ENCODE peak calls at places on chromosomes 3 and 15, in four cellular contexts. N is K562, H is HepG2, V is GM12878. W is an unnamed sample.

GRCh38 chr15:52636459-52636858 is 42.7 kb downstream of the ATOSA start:
- DNase-seq in H (no peak), V (no peak), N (no peak), W (no peak)

GRCh38 chr15:57158589-57158988 is 217.7 kb upstream of the CGNL1 start:
- DNase-seq in V (no peak), N (no peak), H (no peak), W (no peak)

GRCh38 chr15:41714291-41714690 is 54.1 kb downstream of the MGA start:
- DNase-seq in V (no peak), N (no peak), H (no peak), W (no peak)

GRCh38 chr3:170703121-170703588 is 117.3 kb upstream of the SLC7A14 start:
- DNase-seq in H (no peak), N (peak), V (no peak), W (no peak)

GRCh38 chr3:103181175-103181574 is 746.4 kb downstream of the ZPLD1 start:
- DNase-seq in N (no peak), H (no peak), V (no peak), W (no peak)

GRCh38 chr3:33664195-33664594 is 53.9 kb downstream of the CLASP2 start:
- DNase-seq in H (no peak), N (peak), V (no peak), W (no peak)

GRCh38 chr3:31265646-31266423 is 266.9 kb upstream of the STT3B start:
- DNase-seq in V (no peak), N (no peak), H (no peak), W (no peak)

GRCh38 chr3:108486910-108487309 is 23.5 kb downstream of the MYH15 start:
- DNase-seq in H (no peak), N (peak), V (no peak), W (no peak)

GRCh38 chr3:4688411-4688810 is 195.3 kb downstream of the ITPR1 start:
- DNase-seq in V (no peak), N (no peak), H (no peak), W (no peak)

GRCh38 chr15:34644851-34645250 is 61.4 kb upstream of the GOLGA8B start:
- DNase-seq in H (no peak), V (no peak), N (no peak), W (no peak)

GRCh38 chr3:110016235-110016634 is 678.9 kb upstream of the DPPA4 start:
- DNase-seq in N (no peak), V (no peak), H (no peak), W (no peak)

GRCh38 chr3:69710153-69710977 is 28.9 kb upstream of the MITF start:
- DNase-seq in V (no peak), H (no peak), N (no peak), W (no peak)

GRCh38 chr15:62482715-62483429 is 317.8 kb upstream of the C2CD4B start:
- DNase-seq in N (peak), H (peak), V (peak), W (peak)

GRCh38 chr15:65824031-65824743 is 32.1 kb upstream of the DENND4A start:
- DNase-seq in N (peak), H (peak), V (no peak), W (peak)

GRCh38 chr3:51777985-51778384 is 1.1 kb downstream of the IQCF6 start:
- DNase-seq in V (no peak), H (no peak), N (no peak), W (no peak)

GRCh38 chr3:61250784-61251173 is 473 bp downstream of the FHIT start:
- DNase-seq in H (peak), V (peak), N (peak), W (no peak)

GRCh38 chr3:57691411-57692133 is 1.3 kb downstream of the DENND6A start:
- DNase-seq in H (no peak), V (no peak), N (peak), W (no peak)

GRCh38 chr3:111326144-111326995 is 215.6 kb upstream of the CD96 start:
- DNase-seq in V (no peak), N (no peak), H (no peak), W (no peak)

GRCh38 chr3:34683851-34684250 is 885.4 kb downstream of the PDCD6IP start:
- DNase-seq in V (peak), H (peak), N (peak), W (peak)

GRCh38 chr15:79904256-79904655 is 7.4 kb upstream of the MTHFS start:
- DNase-seq in N (no peak), V (no peak), H (no peak), W (no peak)

GRCh38 chr3:136184703-136185102 is 11.4 kb downstream of the MSL2 start:
- DNase-seq in N (no peak), H (no peak), V (no peak), W (no peak)

GRCh38 chr3:120013481-120013880 is 80.8 kb downstream of the GSK3B start:
- DNase-seq in V (no peak), H (no peak), N (no peak), W (no peak)

GRCh38 chr15:51160484-51160883 is 65.8 kb upstream of the TNFAIP8L3 start:
- DNase-seq in N (no peak), V (no peak), H (no peak), W (no peak)

GRCh38 chr15:65690778-65691177 is 69.0 kb downstream of the SLC24A1 start:
- DNase-seq in N (no peak), H (no peak), V (no peak), W (no peak)

GRCh38 chr15:78034495-78035191 is 42.9 kb downstream of the TBC1D2B start:
- DNase-seq in N (peak), V (peak), H (no peak), W (no peak)

GRCh38 chr3:186979837-186980236 is 49.5 kb downstream of the ST6GAL1 start:
- DNase-seq in H (no peak), N (no peak), V (no peak), W (no peak)

GRCh38 chr15:27017168-27017809 is 46.3 kb downstream of the GABRG3 start:
- DNase-seq in H (peak), N (peak), V (peak), W (peak)

GRCh38 chr3:58537412-58538301 is 667 bp upstream of the ACOX2 start:
- DNase-seq in N (no peak), V (no peak), H (peak), W (no peak)

GRCh38 chr3:170095771-170096170 is 58.0 kb downstream of the GPR160 start:
- DNase-seq in H (no peak), V (no peak), N (no peak), W (no peak)

GRCh38 chr3:42839616-42840015 is 30.4 kb downstream of the ACKR2 start:
- DNase-seq in V (peak), H (peak), N (peak), W (no peak)

GRCh38 chr3:42473083-42473932 is 29.1 kb upstream of the VIPR1 start:
- DNase-seq in N (no peak), V (no peak), H (no peak), W (no peak)

GRCh38 chr3:194879991-194880939 is 194.6 kb downstream of the FAM43A start:
- DNase-seq in V (no peak), H (no peak), N (no peak), W (no peak)

GRCh38 chr3:86794336-86795065 is 196.4 kb downstream of the VGLL3 start:
- DNase-seq in N (no peak), V (no peak), H (no peak), W (no peak)

GRCh38 chr15:89690276-89691218 is at the start of the genes PEX11A and WDR93:
- DNase-seq in N (no peak), V (peak), H (peak), W (peak)

GRCh38 chr3:66400381-66401156 is 100.3 kb downstream of the LRIG1 start:
- DNase-seq in V (no peak), H (no peak), N (no peak), W (no peak)

GRCh38 chr3:36944641-36945270 is at the start of gene TRANK1:
- DNase-seq in N (no peak), V (no peak), H (no peak), W (peak)

GRCh38 chr3:11307830-11308432 is 35.7 kb downstream of the ATG7 start:
- DNase-seq in H (no peak), V (no peak), N (no peak), W (no peak)
- TF ChIP-seq HDAC6 in H (no peak), V (no peak), N (no peak), W (no peak)

GRCh38 chr3:32405711-32406323 is 14.2 kb downstream of the CMTM7 start:
- DNase-seq in V (no peak), H (peak), N (no peak), W (no peak)
- TF ChIP-seq POLR2A in V (no peak), H (no peak), N (no peak), W (no peak)

GRCh38 chr3:151130437-151130836 is 45.0 kb downstream of the MED12L start:
- DNase-seq in V (no peak), N (no peak), H (no peak), W (no peak)

GRCh38 chr3:151135548-151136337 is 50.3 kb downstream of the MED12L start:
- DNase-seq in H (no peak), V (no peak), N (peak), W (no peak)
- TF ChIP-seq JUND in H (no peak), V (no peak), N (no peak), W (no peak)

GRCh38 chr15:83248944-83249343 is 35.5 kb downstream of the BNC1 start:
- DNase-seq in N (no peak), V (no peak), H (no peak), W (no peak)
- TF ChIP-seq HDAC6 in N (no peak), V (no peak), H (no peak), W (no peak)

GRCh38 chr15:44536298-44536961 is 517 bp upstream of the EIF3J start:
- DNase-seq in V (no peak), N (peak), H (peak), W (peak)
- TF ChIP-seq POLR2A in V (peak), N (peak), H (peak), W (peak)

GRCh38 chr3:124560406-124561215 is 169.6 kb upstream of the UMPS start:
- DNase-seq in N (no peak), H (no peak), V (no peak), W (no peak)

GRCh38 chr3:124556636-124557035 is 173.6 kb upstream of the UMPS start:
- DNase-seq in H (no peak), N (no peak), V (no peak), W (no peak)

GRCh38 chr3:124558898-124559649 is 171.2 kb upstream of the UMPS start:
- DNase-seq in N (peak), V (no peak), H (no peak), W (no peak)

GRCh38 chr3:124559650-124560405 is 170.4 kb upstream of the UMPS start:
- DNase-seq in V (no peak), H (peak), N (peak), W (peak)

GRCh38 chr3:124557433-124558232 is 172.6 kb upstream of the UMPS start:
- DNase-seq in N (no peak), H (no peak), V (no peak), W (no peak)
- TF ChIP-seq JUND in N (no peak), H (no peak), V (no peak), W (no peak)

DNA sequence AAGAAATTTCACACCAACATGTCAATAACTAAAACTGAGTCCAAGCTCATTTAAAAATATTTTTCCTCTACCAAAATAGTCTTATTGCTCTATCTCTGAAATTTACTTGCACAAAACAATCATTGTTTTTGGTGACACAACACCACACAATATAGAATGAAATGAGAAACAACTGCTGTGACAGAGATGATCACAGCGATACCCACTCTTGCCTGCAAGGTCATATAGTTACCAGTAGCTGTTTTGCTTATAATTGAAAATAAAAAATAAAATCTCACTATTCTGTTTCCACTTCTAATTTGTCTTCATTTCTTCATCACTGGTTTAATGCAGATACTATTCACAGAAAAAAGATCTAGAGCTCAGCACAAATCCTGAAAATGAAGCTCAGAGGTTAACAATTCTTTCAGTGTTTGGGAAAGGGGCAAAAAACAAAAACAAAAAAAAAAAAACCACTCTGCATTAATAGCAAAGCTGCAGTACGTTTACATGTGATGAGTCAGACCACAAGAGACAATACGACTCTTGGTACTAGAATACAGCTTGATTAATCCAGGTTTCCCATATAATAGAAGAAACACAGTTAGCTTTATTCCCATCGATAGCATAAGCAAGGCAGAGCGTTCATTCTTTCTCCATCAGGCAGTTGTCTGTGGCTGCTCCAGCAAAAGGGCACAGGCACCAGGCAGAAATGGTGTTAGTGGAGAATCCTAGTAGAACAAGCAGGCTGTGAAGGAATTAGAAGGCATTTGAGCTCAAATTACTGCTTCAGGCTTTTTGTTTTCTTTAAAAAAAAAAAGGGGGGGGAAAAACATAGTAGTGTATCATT is 794 bp downstream of the ANKRD28 start:
- DNase-seq in H (peak), N (peak), V (no peak), W (no peak)
- TF ChIP-seq HDAC6 in H (no peak), N (no peak), V (no peak), W (no peak)

DNA sequence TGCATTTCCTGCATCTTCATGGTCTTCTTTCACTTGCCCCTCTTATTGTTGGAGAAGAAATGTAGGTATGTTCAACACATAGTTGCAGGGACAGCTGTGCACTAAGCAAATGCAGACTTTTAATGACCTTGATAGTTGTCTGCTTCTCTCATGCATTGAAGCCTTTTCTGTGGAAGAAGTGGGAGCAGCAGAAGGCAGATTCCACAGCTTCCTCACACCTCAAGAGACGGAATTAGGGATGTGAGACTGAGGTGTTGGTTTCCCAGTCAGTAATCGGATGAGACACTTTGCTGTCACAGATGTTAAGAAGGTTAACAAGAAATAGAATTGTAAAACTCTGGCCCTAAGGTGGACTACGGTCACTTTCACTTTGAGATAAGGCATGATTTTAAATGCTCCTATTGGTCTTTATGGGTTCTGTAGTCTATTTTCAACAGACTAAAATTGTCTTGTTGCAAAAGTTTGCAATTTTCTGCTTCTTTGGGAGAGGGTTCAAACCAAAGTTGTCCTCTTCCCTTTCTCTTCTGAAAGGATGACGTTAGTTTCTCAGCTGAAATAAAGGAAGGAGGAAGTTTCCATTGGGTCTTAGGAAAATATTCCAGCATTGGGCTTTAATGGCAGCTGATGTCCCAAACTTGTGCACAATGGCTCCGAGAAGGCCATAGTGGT is 117.4 kb downstream of the LPP start:
- DNase-seq in V (no peak), N (no peak), H (no peak), W (no peak)
- TF ChIP-seq POLR2A in V (no peak), N (no peak), H (no peak), W (no peak)